ENCODE peak calls at places on chromosome 11, in four cellular contexts. J is germinal center, K is midbrain, C is T-cell. M is an unnamed sample.
A peak's percentile ranks its signal among the peaks of the same experiment; 100 is the strongest.

GRCh38 chr11:110077866-110078325 is 15.3 kb upstream of the ZC3H12C start:
- DNase-seq in J (no peak), K (no peak), C (no peak), M (no peak)

GRCh38 chr11:70467196-70468085 is 69.1 kb downstream of the CTTN start:
- DNase-seq in J (peak; percentile 57), K (peak; percentile 45), C (no peak), M (peak; percentile 66)

GRCh38 chr11:35141034-35141433 is 2.1 kb downstream of the CD44 start:
- DNase-seq in J (no peak), K (no peak), C (no peak), M (no peak)

GRCh38 chr11:125211191-125211953 is 46.8 kb downstream of the PKNOX2 start:
- DNase-seq in J (no peak), K (no peak), C (no peak), M (no peak)

GRCh38 chr11:130671801-130672700 is 223.6 kb downstream of the ADAMTS15 start:
- DNase-seq in J (no peak), K (peak; percentile 6), C (no peak), M (no peak)

GRCh38 chr11:132445966-132446365 is 1075.6 kb downstream of the NTM start:
- DNase-seq in J (no peak), K (no peak), C (no peak), M (no peak)

GRCh38 chr11:78179459-78180071 is 8.9 kb downstream of the KCTD21 start:
- DNase-seq in J (no peak), K (no peak), C (no peak), M (no peak)

GRCh38 chr11:9565822-9566560 is 7.5 kb upstream of the WEE1 start:
- DNase-seq in J (peak; percentile 8), K (no peak), C (no peak), M (peak; percentile 22)